ENCODE peak calls at places on chromosomes 1 and 21, in four cellular contexts. One of them, this sample, is unnamed.

GRCh38 chr1:212982430-212983152 is 32.2 kb downstream of the VASH2 start:
- DNase-seq in heart right ventricle: no peak
- DNase-seq in thyroid gland: peak; percentile 27
- DNase-seq in effector CD4-positive, alpha-beta T cell: no peak
- DNase-seq in this sample: peak; percentile 28

GRCh38 chr1:207345644-207346561 is 24.4 kb downstream of the CD55 start:
- DNase-seq in heart right ventricle: no peak
- DNase-seq in thyroid gland: no peak
- DNase-seq in effector CD4-positive, alpha-beta T cell: no peak
- DNase-seq in this sample: no peak

GRCh38 chr1:22376976-22377375 is 74.7 kb upstream of the ZBTB40 start:
- DNase-seq in thyroid gland: no peak
- DNase-seq in effector CD4-positive, alpha-beta T cell: no peak
- DNase-seq in heart right ventricle: no peak
- DNase-seq in this sample: no peak

GRCh38 chr21:40340357-40340756 is 473.1 kb downstream of the PCP4 start:
- DNase-seq in heart right ventricle: no peak
- DNase-seq in thyroid gland: no peak
- DNase-seq in effector CD4-positive, alpha-beta T cell: no peak
- DNase-seq in this sample: no peak

GRCh38 chr1:6030547-6031261 is 15.0 kb upstream of the KCNAB2 start:
- DNase-seq in heart right ventricle: no peak
- DNase-seq in thyroid gland: no peak
- DNase-seq in effector CD4-positive, alpha-beta T cell: no peak
- DNase-seq in this sample: no peak

GRCh38 chr21:15140321-15141019 is 75.7 kb upstream of the NRIP1 start:
- DNase-seq in thyroid gland: peak; percentile 5
- DNase-seq in heart right ventricle: no peak
- DNase-seq in effector CD4-positive, alpha-beta T cell: no peak
- DNase-seq in this sample: peak; percentile 60

GRCh38 chr1:8330271-8331125 is 12.6 kb downstream of the SLC45A1 start:
- DNase-seq in heart right ventricle: no peak
- DNase-seq in thyroid gland: no peak
- DNase-seq in effector CD4-positive, alpha-beta T cell: no peak
- DNase-seq in this sample: no peak

GRCh38 chr1:9724706-9725476 is 73.4 kb downstream of the PIK3CD start:
- DNase-seq in thyroid gland: peak; percentile 54
- DNase-seq in effector CD4-positive, alpha-beta T cell: peak; percentile 59
- DNase-seq in heart right ventricle: peak; percentile 59
- DNase-seq in this sample: peak; percentile 45

GRCh38 chr21:45456014-45456835 is 51.3 kb downstream of the COL18A1 start:
- DNase-seq in heart right ventricle: peak; percentile 41
- DNase-seq in thyroid gland: no peak
- DNase-seq in effector CD4-positive, alpha-beta T cell: no peak
- DNase-seq in this sample: peak; percentile 74

GRCh38 chr1:16961297-16962124 is 18.9 kb downstream of the MFAP2 start:
- DNase-seq in heart right ventricle: no peak
- DNase-seq in thyroid gland: no peak
- DNase-seq in effector CD4-positive, alpha-beta T cell: no peak
- DNase-seq in this sample: no peak

GRCh38 chr21:15592271-15592860 is 137.4 kb upstream of the USP25 start:
- DNase-seq in heart right ventricle: no peak
- DNase-seq in effector CD4-positive, alpha-beta T cell: no peak
- DNase-seq in thyroid gland: no peak
- DNase-seq in this sample: no peak

This sample was measured in pancreas.